ENCODE peak calls at places on chromosomes 2 and 18, in six cellular contexts. P is HCT116, F is GM12878, B is PC-9, W is K562, T is fibroblast of lung. M is an unnamed sample.

GRCh38 chr2:53036196-53036595 is 731.4 kb upstream of the CHAC2 start:
- DNase-seq in P (no peak), F (no peak), B (no peak), W (no peak), T (peak; percentile 84), M (no peak)

GRCh38 chr2:212249451-212249850 is 289.2 kb downstream of the ERBB4 start:
- DNase-seq in P (no peak), F (no peak), B (no peak), W (no peak), T (peak; percentile 25), M (no peak)

GRCh38 chr2:219124379-219125110 is 36.1 kb downstream of the NHEJ1 start:
- DNase-seq in P (no peak), F (no peak), B (no peak), W (peak; percentile 32), T (peak; percentile 66), M (no peak)

GRCh38 chr2:159243521-159243920 is 43.0 kb downstream of the WDSUB1 start:
- DNase-seq in P (no peak), F (no peak), B (no peak), W (no peak), T (no peak), M (no peak)

GRCh38 chr2:217099561-217099960 is 239.7 kb upstream of the TNP1 start:
- DNase-seq in P (no peak), F (no peak), B (no peak), W (no peak), T (no peak), M (no peak)

GRCh38 chr2:191247381-191248057 is 2.3 kb downstream of the MYO1B start:
- DNase-seq in P (peak; percentile 23), F (no peak), B (peak; percentile 76), W (no peak), T (peak; percentile 99), M (peak; percentile 71)

GRCh38 chr18:63342206-63342605 is 22.6 kb upstream of the BCL2 start:
- DNase-seq in P (no peak), F (no peak), B (no peak), W (peak; percentile 38), T (peak; percentile 22), M (no peak)

GRCh38 chr2:104504331-104505073 is 349.4 kb upstream of the POU3F3 start:
- DNase-seq in P (no peak), F (no peak), B (no peak), W (no peak), T (no peak), M (no peak)

GRCh38 chr18:60044290-60045006 is 144.7 kb downstream of the PMAIP1 start:
- DNase-seq in P (no peak), F (no peak), B (peak; percentile 74), W (no peak), T (peak; percentile 91), M (no peak)

GRCh38 chr2:239257511-239257937 is 143.3 kb downstream of the HDAC4 start:
- DNase-seq in P (peak; percentile 53), F (no peak), B (peak; percentile 49), W (peak; percentile 62), T (peak; percentile 94), M (peak; percentile 25)

GRCh38 chr2:224263571-224264043 is 138.3 kb downstream of the FAM124B start:
- DNase-seq in P (no peak), F (no peak), B (peak; percentile 76), W (no peak), T (peak; percentile 79), M (no peak)

GRCh38 chr2:239968717-239969116 is 56.4 kb downstream of the NDUFA10 start:
- DNase-seq in P (no peak), F (no peak), B (no peak), W (no peak), T (no peak), M (no peak)

GRCh38 chr2:201933792-201934229 is 99.8 kb upstream of the FZD7 start:
- DNase-seq in P (no peak), F (no peak), B (no peak), W (no peak), T (peak; percentile 78), M (no peak)

GRCh38 chr2:226131299-226131784 is 668.3 kb downstream of the IRS1 start:
- DNase-seq in P (no peak), F (no peak), B (no peak), W (no peak), T (no peak), M (no peak)

GRCh38 chr2:129876576-129876975 is 102.9 kb upstream of the RAB6C start:
- DNase-seq in P (no peak), F (no peak), B (no peak), W (no peak), T (no peak), M (no peak)

GRCh38 chr2:46510596-46511177 is 31.3 kb downstream of the TMEM247 start:
- DNase-seq in P (no peak), F (no peak), B (no peak), W (no peak), T (no peak), M (no peak)

GRCh38 chr2:213317929-213318328 is 33.7 kb downstream of the SPAG16 start:
- DNase-seq in P (no peak), F (no peak), B (no peak), W (no peak), T (peak; percentile 84), M (no peak)

GRCh38 chr2:177172034-177172880 is 40.3 kb upstream of the HNRNPA3 start:
- DNase-seq in P (peak; percentile 60), F (no peak), B (peak; percentile 92), W (no peak), T (peak; percentile 85), M (peak; percentile 45)

GRCh38 chr2:177165731-177166711 is 46.6 kb upstream of the HNRNPA3 start:
- DNase-seq in P (no peak), F (peak; percentile 81), B (peak; percentile 64), W (no peak), T (peak; percentile 66), M (no peak)

GRCh38 chr2:177174456-177174855 is 38.1 kb upstream of the HNRNPA3 start:
- DNase-seq in P (no peak), F (no peak), B (no peak), W (no peak), T (no peak), M (no peak)

GRCh38 chr2:177171418-177171865 is 41.2 kb upstream of the HNRNPA3 start:
- DNase-seq in P (no peak), F (no peak), B (peak; percentile 76), W (no peak), T (peak; percentile 36), M (peak; percentile 44)

GRCh38 chr2:177169810-177170514 is 42.6 kb upstream of the HNRNPA3 start:
- DNase-seq in P (no peak), F (peak; percentile 82), B (peak; percentile 68), W (no peak), T (no peak), M (peak; percentile 95)
- H3K4me1 ChIP-seq in P (peaks cover 68% of the 10 kb centered on the region), F (peaks cover 33% of the 10 kb centered on the region), B (peaks cover 72% of the 10 kb centered on the region), W (peaks cover 46% of the 10 kb centered on the region), T (peaks cover 11% of the 10 kb centered on the region), M (peaks cover 66% of the 10 kb centered on the region)

DNA sequence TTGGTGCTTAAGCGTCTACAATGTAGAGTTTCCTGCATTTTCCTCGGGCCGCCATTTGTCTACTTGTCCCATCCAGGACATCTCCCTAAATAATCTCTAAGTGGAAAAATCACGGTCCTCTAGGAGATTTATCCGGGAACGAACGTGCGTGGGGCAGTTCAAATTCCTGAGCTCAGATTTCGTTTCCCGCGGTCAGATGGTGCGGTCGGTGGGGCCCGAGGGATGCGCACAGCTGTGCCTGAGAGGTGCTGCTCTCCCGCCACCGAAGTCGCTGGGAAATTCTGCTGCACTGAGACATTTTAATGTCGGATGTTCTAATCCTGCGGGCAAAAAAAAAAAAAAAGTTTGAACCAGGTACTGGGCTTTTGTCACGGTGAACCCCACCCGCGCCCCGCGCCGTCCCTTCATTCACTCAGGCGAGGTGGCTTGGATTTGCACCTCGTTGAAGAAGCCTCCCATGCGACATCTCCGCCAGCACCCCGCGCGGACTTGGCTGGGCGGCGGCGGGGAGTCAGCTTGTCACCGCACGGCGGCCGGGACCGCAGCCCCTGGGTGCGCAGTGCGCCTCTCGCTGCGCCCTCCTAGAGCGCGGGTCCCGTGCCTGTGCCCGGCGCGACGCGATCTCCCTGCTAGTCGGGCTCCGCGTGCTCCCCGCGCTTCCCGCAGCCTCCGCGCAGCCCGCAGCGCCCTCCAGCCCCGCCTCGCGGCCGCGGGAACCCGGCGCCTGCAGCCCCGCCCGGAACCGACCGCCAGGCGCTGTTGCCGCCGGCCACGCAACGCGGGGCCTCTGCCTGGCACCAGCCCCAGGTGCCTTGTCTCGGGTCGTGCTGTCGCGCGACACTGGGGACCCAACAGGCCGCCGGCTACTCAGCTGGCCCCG is 192.0 kb upstream of the TCF4 start:
- DNase-seq in P (no peak), F (no peak), B (no peak), W (no peak), T (peak; percentile 46), M (no peak)
- TF ChIP-seq CTCF in P (no peak), F (no peak), B (no peak), W (no peak), T (no peak), M (peak; percentile 23)

DNA sequence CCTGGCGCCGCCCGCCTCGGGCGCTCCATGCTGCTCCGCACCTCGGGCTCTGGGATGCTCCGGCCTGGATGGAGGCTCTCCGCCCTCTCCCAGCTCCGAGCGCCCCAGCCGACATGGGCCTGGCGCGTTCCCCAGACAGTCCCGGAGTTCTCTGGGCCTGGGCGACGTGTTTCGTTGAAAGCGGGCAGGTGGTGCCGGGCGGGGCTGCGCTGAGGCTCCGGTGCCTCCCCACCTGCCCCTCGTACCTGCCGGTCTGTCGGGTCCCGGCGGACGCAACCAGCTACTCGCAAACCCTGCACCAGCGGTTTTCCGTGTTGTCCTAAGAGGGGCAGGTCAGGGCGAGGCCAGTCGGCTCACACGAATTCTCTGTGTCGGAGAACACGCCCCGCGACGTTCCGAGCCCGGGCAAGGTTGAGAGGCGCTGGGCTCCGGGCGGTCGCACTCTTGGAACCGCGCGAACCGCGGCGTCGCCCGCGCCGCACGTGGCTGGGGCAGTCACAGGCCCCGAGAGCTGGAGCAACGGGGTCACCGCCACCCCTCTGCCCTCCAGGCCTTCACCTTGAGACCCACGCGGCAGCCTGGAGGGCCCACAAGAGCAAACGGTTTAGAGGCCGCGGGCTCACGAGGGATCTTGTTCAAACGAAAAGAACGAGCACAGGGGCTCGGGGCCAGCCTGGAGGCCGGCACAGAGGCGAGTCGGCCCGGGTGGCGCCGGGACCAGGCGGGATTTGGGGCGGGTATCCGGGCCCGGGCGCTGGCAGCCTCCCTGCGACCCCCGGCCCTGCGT is 4.2 kb upstream of the SIX2 start:
- DNase-seq in P (no peak), F (no peak), B (no peak), W (no peak), T (no peak), M (no peak)
- H2AFZ ChIP-seq in P (no peak overlapping the region), F (no peak overlapping the region), B (no peak overlapping the region), W (no peak overlapping the region), T (no peak overlapping the region), M (peak overlapping the region; percentile 2)

GRCh38 chr2:127523269-127523930 is 2.9 kb downstream of the IWS1 start:
- DNase-seq in P (no peak), F (no peak), B (peak; percentile 10), W (no peak), T (no peak), M (no peak)
- H3K4me1 ChIP-seq in P (peaks cover 5% of the 10 kb centered on the region), F (no peaks in the 10 kb centered on the region), B (peaks cover 24% of the 10 kb centered on the region), W (peaks cover 9% of the 10 kb centered on the region), T (no peaks in the 10 kb centered on the region), M (peaks cover 10% of the 10 kb centered on the region)

DNA sequence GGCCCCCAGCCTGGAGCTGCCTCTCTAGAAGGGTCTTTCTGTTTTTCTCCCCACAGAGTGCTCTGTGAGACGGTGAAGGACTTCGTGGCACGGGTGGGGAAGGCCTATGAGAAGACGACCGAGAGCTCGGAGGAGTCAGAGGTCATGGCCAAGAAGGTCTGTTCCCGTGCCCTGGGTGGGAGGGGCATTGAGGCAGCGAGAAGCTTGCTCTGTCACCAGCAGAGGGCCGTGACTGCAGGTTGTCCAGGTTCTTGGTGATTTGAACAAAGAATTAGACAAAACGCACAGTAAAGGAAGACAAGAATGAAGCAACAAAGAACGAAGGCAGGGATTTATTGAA is 93.9 kb downstream of the DGKD start:
- DNase-seq in P (no peak), F (no peak), B (peak; percentile 55), W (peak; percentile 26), T (no peak), M (no peak)
- TF ChIP-seq CTCF in P (peak; percentile 47), F (peak; percentile 13), B (peak; percentile 42), W (peak; percentile 32), T (no peak), M (peak; percentile 9)

GRCh38 chr2:188326290-188326668 is 34.6 kb downstream of the GULP1 start:
- DNase-seq in P (no peak), F (no peak), B (no peak), W (no peak), T (no peak), M (no peak)
- H2AFZ ChIP-seq in P (no peak overlapping the region), F (no peak overlapping the region), B (no peak overlapping the region), W (no peak overlapping the region), T (no peak overlapping the region), M (no peak overlapping the region)